ENCODE peak calls at places on chromosome 4, in nine cellular contexts. C is GM10248, R is lower lobe of right lung, U is heart right ventricle, H is H4, B is NCI-H1092 treated with DMSO at 0.1 percent for 48 hours, K is mammary epithelial cell, I is bronchial epithelial cell, J is endothelial cell. X is an unnamed sample.

GRCh38 chr4:88807499-88807898 is 109.9 kb upstream of the NAP1L5 start:
- DNase-seq in U (no peak), I (peak), R (no peak), J (no peak), H (no peak), B (no peak), K (no peak), C (no peak), X (no peak)

GRCh38 chr4:182294436-182294835 is 51.2 kb downstream of the TENM3 start:
- DNase-seq in C (no peak), I (no peak), H (no peak), K (no peak), B (no peak), U (no peak), R (no peak), J (no peak), X (no peak)

GRCh38 chr4:124710911-124711310 is 1.6 kb downstream of the ANKRD50 start:
- DNase-seq in B (peak), J (no peak), C (no peak), I (no peak), U (no peak), K (peak), R (no peak), H (no peak), X (no peak)

GRCh38 chr4:75637176-75637575 is 6.8 kb upstream of the CDKL2 start:
- DNase-seq in J (no peak), C (no peak), B (no peak), K (peak), U (no peak), R (no peak), I (peak), H (no peak), X (no peak)

GRCh38 chr4:5706486-5707290 is 1.7 kb downstream of the EVC2 start:
- DNase-seq in J (no peak), U (no peak), H (no peak), I (no peak), C (no peak), B (no peak), K (no peak), R (no peak), X (no peak)

GRCh38 chr4:121669163-121669550 is 27.6 kb downstream of the ANXA5 start:
- DNase-seq in J (no peak), K (no peak), I (no peak), U (no peak), H (no peak), B (no peak), C (no peak), R (no peak), X (no peak)

GRCh38 chr4:181597766-181598165 is 645.4 kb upstream of the TENM3 start:
- DNase-seq in R (no peak), I (no peak), J (no peak), C (no peak), B (no peak), K (peak), H (no peak), U (no peak), X (no peak)

GRCh38 chr4:89829470-89830138 is 7.4 kb downstream of the SNCA start:
- DNase-seq in J (peak), I (peak), U (peak), R (peak), B (no peak), C (peak), H (peak), K (peak), X (no peak)

GRCh38 chr4:104064650-104065577 is 345.1 kb upstream of the TACR3 start:
- DNase-seq in U (peak), R (peak), J (peak), H (peak), C (peak), K (peak), B (peak), I (peak), X (peak)

GRCh38 chr4:109877400-109877799 is 29.5 kb downstream of the LRIT3 start:
- DNase-seq in I (peak), K (no peak), R (no peak), J (no peak), U (no peak), C (peak), B (no peak), H (no peak), X (no peak)

GRCh38 chr4:165766976-165767375 is 106.1 kb upstream of the TLL1 start:
- DNase-seq in K (no peak), B (no peak), I (no peak), R (no peak), H (no peak), C (no peak), J (no peak), U (no peak), X (no peak)

GRCh38 chr4:158859661-158860060 is 90.8 kb downstream of the FNIP2 start:
- DNase-seq in J (no peak), B (no peak), K (no peak), U (no peak), H (no peak), C (no peak), R (no peak), I (no peak), X (no peak)

GRCh38 chr4:109978704-109979103 is 66.0 kb downstream of the EGF start:
- DNase-seq in R (no peak), J (no peak), U (no peak), B (no peak), K (no peak), C (no peak), H (no peak), I (no peak), X (no peak)

GRCh38 chr4:118206627-118207026 is 146.2 kb downstream of the PRSS12 start:
- DNase-seq in H (no peak), R (no peak), I (no peak), C (no peak), B (no peak), J (no peak), K (no peak), U (no peak), X (no peak)

GRCh38 chr4:14524236-14524635 is 478.0 kb upstream of the CPEB2 start:
- DNase-seq in K (no peak), U (no peak), R (no peak), J (no peak), H (no peak), I (no peak), B (no peak), C (no peak), X (no peak)